ENCODE peak calls at places on chromosomes 13 and 19, in eight cellular contexts. One of them, this sample, is unnamed.

GRCh38 chr13:112740502-112741131 is 50.8 kb downstream of the ATP11A start:
- DNase-seq in uterus: peak; percentile 82
- DNase-seq in H54: no peak
- DNase-seq in EL: peak; percentile 59
- DNase-seq in T-helper 17 cell: no peak
- DNase-seq in aorta: peak; percentile 62
- DNase-seq in mucosa of descending colon: peak; percentile 52
- DNase-seq in stimulated activated CD8-positive, alpha-beta memory T cell treated with anti-CD3 and anti-CD28 coated beads, Interleukin-4, amount 100 ng/mL, for 24 hours: no peak
- DNase-seq in this sample: peak; percentile 45

GRCh38 chr19:28472843-28473242 is 740.1 kb downstream of the UQCRFS1 start:
- DNase-seq in uterus: no peak
- DNase-seq in H54: no peak
- DNase-seq in EL: peak; percentile 10
- DNase-seq in T-helper 17 cell: no peak
- DNase-seq in aorta: peak; percentile 73
- DNase-seq in mucosa of descending colon: peak; percentile 29
- DNase-seq in stimulated activated CD8-positive, alpha-beta memory T cell treated with anti-CD3 and anti-CD28 coated beads, Interleukin-4, amount 100 ng/mL, for 24 hours: no peak
- DNase-seq in this sample: no peak

GRCh38 chr13:94209110-94209509 is 270.4 kb downstream of the DCT start:
- DNase-seq in uterus: no peak
- DNase-seq in H54: no peak
- DNase-seq in EL: no peak
- DNase-seq in T-helper 17 cell: no peak
- DNase-seq in aorta: no peak
- DNase-seq in mucosa of descending colon: no peak
- DNase-seq in stimulated activated CD8-positive, alpha-beta memory T cell treated with anti-CD3 and anti-CD28 coated beads, Interleukin-4, amount 100 ng/mL, for 24 hours: no peak
- DNase-seq in this sample: peak; percentile 34

GRCh38 chr13:94177041-94177440 is 302.4 kb downstream of the DCT start:
- DNase-seq in uterus: no peak
- DNase-seq in H54: no peak
- DNase-seq in EL: no peak
- DNase-seq in T-helper 17 cell: no peak
- DNase-seq in aorta: no peak
- DNase-seq in mucosa of descending colon: no peak
- DNase-seq in stimulated activated CD8-positive, alpha-beta memory T cell treated with anti-CD3 and anti-CD28 coated beads, Interleukin-4, amount 100 ng/mL, for 24 hours: no peak
- DNase-seq in this sample: no peak

GRCh38 chr19:44499559-44499958 is 763 bp downstream of the ZNF180 start:
- DNase-seq in uterus: no peak
- DNase-seq in H54: no peak
- DNase-seq in EL: peak; percentile 16
- DNase-seq in T-helper 17 cell: no peak
- DNase-seq in aorta: no peak
- DNase-seq in mucosa of descending colon: no peak
- DNase-seq in stimulated activated CD8-positive, alpha-beta memory T cell treated with anti-CD3 and anti-CD28 coated beads, Interleukin-4, amount 100 ng/mL, for 24 hours: no peak
- DNase-seq in this sample: no peak

GRCh38 chr13:42847891-42848663 is 66.7 kb downstream of the FAM216B start:
- DNase-seq in uterus: no peak
- DNase-seq in H54: no peak
- DNase-seq in EL: no peak
- DNase-seq in T-helper 17 cell: no peak
- DNase-seq in aorta: no peak
- DNase-seq in mucosa of descending colon: no peak
- DNase-seq in stimulated activated CD8-positive, alpha-beta memory T cell treated with anti-CD3 and anti-CD28 coated beads, Interleukin-4, amount 100 ng/mL, for 24 hours: no peak
- DNase-seq in this sample: peak; percentile 63

GRCh38 chr19:41877490-41877876 is 404 bp downstream of the CD79A start:
- DNase-seq in uterus: no peak
- DNase-seq in H54: no peak
- DNase-seq in EL: no peak
- DNase-seq in T-helper 17 cell: no peak
- DNase-seq in aorta: no peak
- DNase-seq in mucosa of descending colon: no peak
- DNase-seq in stimulated activated CD8-positive, alpha-beta memory T cell treated with anti-CD3 and anti-CD28 coated beads, Interleukin-4, amount 100 ng/mL, for 24 hours: no peak
- DNase-seq in this sample: no peak

GRCh38 chr19:17496337-17496997 is 15.0 kb upstream of the PGLS start:
- DNase-seq in uterus: peak; percentile 40
- DNase-seq in H54: peak; percentile 76
- DNase-seq in EL: peak; percentile 67
- DNase-seq in T-helper 17 cell: peak; percentile 63
- DNase-seq in aorta: peak; percentile 74
- DNase-seq in mucosa of descending colon: peak; percentile 84
- DNase-seq in stimulated activated CD8-positive, alpha-beta memory T cell treated with anti-CD3 and anti-CD28 coated beads, Interleukin-4, amount 100 ng/mL, for 24 hours: peak; percentile 71
- DNase-seq in this sample: peak; percentile 59

GRCh38 chr19:36097036-36097435 is 13.9 kb upstream of the OVOL3 start:
- DNase-seq in uterus: no peak
- DNase-seq in H54: no peak
- DNase-seq in EL: no peak
- DNase-seq in T-helper 17 cell: no peak
- DNase-seq in aorta: no peak
- DNase-seq in mucosa of descending colon: no peak
- DNase-seq in stimulated activated CD8-positive, alpha-beta memory T cell treated with anti-CD3 and anti-CD28 coated beads, Interleukin-4, amount 100 ng/mL, for 24 hours: no peak
- DNase-seq in this sample: no peak

GRCh38 chr19:16026756-16027155 is 49.5 kb upstream of the TPM4 start:
- DNase-seq in uterus: no peak
- DNase-seq in H54: no peak
- DNase-seq in EL: no peak
- DNase-seq in T-helper 17 cell: no peak
- DNase-seq in aorta: peak; percentile 15
- DNase-seq in mucosa of descending colon: no peak
- DNase-seq in stimulated activated CD8-positive, alpha-beta memory T cell treated with anti-CD3 and anti-CD28 coated beads, Interleukin-4, amount 100 ng/mL, for 24 hours: no peak
- DNase-seq in this sample: no peak

GRCh38 chr13:29684441-29684840 is 89.0 kb upstream of the SLC7A1 start:
- DNase-seq in uterus: no peak
- DNase-seq in H54: no peak
- DNase-seq in EL: peak; percentile 51
- DNase-seq in T-helper 17 cell: no peak
- DNase-seq in aorta: no peak
- DNase-seq in mucosa of descending colon: no peak
- DNase-seq in stimulated activated CD8-positive, alpha-beta memory T cell treated with anti-CD3 and anti-CD28 coated beads, Interleukin-4, amount 100 ng/mL, for 24 hours: no peak
- DNase-seq in this sample: peak; percentile 60

GRCh38 chr13:23350009-23350408 is 83.5 kb downstream of the SACS start:
- DNase-seq in uterus: no peak
- DNase-seq in H54: no peak
- DNase-seq in EL: no peak
- DNase-seq in T-helper 17 cell: no peak
- DNase-seq in aorta: no peak
- DNase-seq in mucosa of descending colon: no peak
- DNase-seq in stimulated activated CD8-positive, alpha-beta memory T cell treated with anti-CD3 and anti-CD28 coated beads, Interleukin-4, amount 100 ng/mL, for 24 hours: no peak
- DNase-seq in this sample: no peak

GRCh38 chr13:96041326-96042092 is 11.7 kb downstream of the UGGT2 start:
- DNase-seq in uterus: no peak
- DNase-seq in H54: no peak
- DNase-seq in EL: no peak
- DNase-seq in T-helper 17 cell: no peak
- DNase-seq in aorta: no peak
- DNase-seq in mucosa of descending colon: no peak
- DNase-seq in stimulated activated CD8-positive, alpha-beta memory T cell treated with anti-CD3 and anti-CD28 coated beads, Interleukin-4, amount 100 ng/mL, for 24 hours: no peak
- DNase-seq in this sample: no peak

GRCh38 chr13:98897706-98898105 is 80.2 kb downstream of the DOCK9 start:
- DNase-seq in uterus: no peak
- DNase-seq in H54: no peak
- DNase-seq in EL: no peak
- DNase-seq in T-helper 17 cell: no peak
- DNase-seq in aorta: no peak
- DNase-seq in mucosa of descending colon: no peak
- DNase-seq in stimulated activated CD8-positive, alpha-beta memory T cell treated with anti-CD3 and anti-CD28 coated beads, Interleukin-4, amount 100 ng/mL, for 24 hours: no peak
- DNase-seq in this sample: no peak

GRCh38 chr19:45778010-45778671 is 4.1 kb downstream of the DMPK start:
- DNase-seq in uterus: no peak
- DNase-seq in H54: no peak
- DNase-seq in EL: no peak
- DNase-seq in T-helper 17 cell: no peak
- DNase-seq in aorta: no peak
- DNase-seq in mucosa of descending colon: no peak
- DNase-seq in stimulated activated CD8-positive, alpha-beta memory T cell treated with anti-CD3 and anti-CD28 coated beads, Interleukin-4, amount 100 ng/mL, for 24 hours: no peak
- DNase-seq in this sample: no peak

GRCh38 chr13:28531195-28531955 is 36.4 kb upstream of the FLT1 start:
- DNase-seq in uterus: no peak
- DNase-seq in H54: no peak
- DNase-seq in EL: peak; percentile 70
- DNase-seq in T-helper 17 cell: no peak
- DNase-seq in aorta: peak; percentile 68
- DNase-seq in mucosa of descending colon: peak; percentile 38
- DNase-seq in stimulated activated CD8-positive, alpha-beta memory T cell treated with anti-CD3 and anti-CD28 coated beads, Interleukin-4, amount 100 ng/mL, for 24 hours: no peak
- DNase-seq in this sample: no peak

GRCh38 chr19:27774337-27774736 is 1438.6 kb downstream of the UQCRFS1 start:
- DNase-seq in uterus: no peak
- DNase-seq in H54: no peak
- DNase-seq in EL: no peak
- DNase-seq in T-helper 17 cell: no peak
- DNase-seq in aorta: no peak
- DNase-seq in mucosa of descending colon: no peak
- DNase-seq in stimulated activated CD8-positive, alpha-beta memory T cell treated with anti-CD3 and anti-CD28 coated beads, Interleukin-4, amount 100 ng/mL, for 24 hours: no peak
- DNase-seq in this sample: no peak

GRCh38 chr19:46533085-46534081 is 37.7 kb upstream of the PNMA8B start:
- DNase-seq in uterus: no peak
- DNase-seq in H54: no peak
- DNase-seq in EL: no peak
- DNase-seq in T-helper 17 cell: no peak
- DNase-seq in aorta: no peak
- DNase-seq in mucosa of descending colon: no peak
- DNase-seq in stimulated activated CD8-positive, alpha-beta memory T cell treated with anti-CD3 and anti-CD28 coated beads, Interleukin-4, amount 100 ng/mL, for 24 hours: no peak
- DNase-seq in this sample: no peak

GRCh38 chr19:4575978-4576933 is 16.8 kb upstream of the SEMA6B start:
- DNase-seq in uterus: peak; percentile 46
- DNase-seq in H54: peak; percentile 79
- DNase-seq in EL: peak; percentile 60
- DNase-seq in T-helper 17 cell: peak; percentile 52
- DNase-seq in aorta: no peak
- DNase-seq in mucosa of descending colon: peak; percentile 76
- DNase-seq in stimulated activated CD8-positive, alpha-beta memory T cell treated with anti-CD3 and anti-CD28 coated beads, Interleukin-4, amount 100 ng/mL, for 24 hours: peak; percentile 56
- DNase-seq in this sample: peak; percentile 38

GRCh38 chr13:37870895-37871550 is 1.5 kb upstream of the TRPC4 start:
- DNase-seq in uterus: no peak
- DNase-seq in H54: no peak
- DNase-seq in EL: peak; percentile 73
- DNase-seq in T-helper 17 cell: no peak
- DNase-seq in aorta: no peak
- DNase-seq in mucosa of descending colon: no peak
- DNase-seq in stimulated activated CD8-positive, alpha-beta memory T cell treated with anti-CD3 and anti-CD28 coated beads, Interleukin-4, amount 100 ng/mL, for 24 hours: no peak
- DNase-seq in this sample: peak; percentile 88

GRCh38 chr13:52010890-52011689 is at the start of gene ATP7B:
- DNase-seq in uterus: peak; percentile 24
- DNase-seq in H54: peak; percentile 13
- DNase-seq in EL: peak; percentile 21
- DNase-seq in T-helper 17 cell: peak; percentile 12
- DNase-seq in aorta: peak; percentile 55
- DNase-seq in mucosa of descending colon: peak; percentile 53
- DNase-seq in stimulated activated CD8-positive, alpha-beta memory T cell treated with anti-CD3 and anti-CD28 coated beads, Interleukin-4, amount 100 ng/mL, for 24 hours: peak; percentile 7
- DNase-seq in this sample: peak; percentile 7

GRCh38 chr19:51195316-51195586 is 29.6 kb upstream of the CD33 start:
- DNase-seq in uterus: no peak
- DNase-seq in H54: no peak
- DNase-seq in EL: no peak
- DNase-seq in T-helper 17 cell: no peak
- DNase-seq in aorta: no peak
- DNase-seq in mucosa of descending colon: no peak
- DNase-seq in stimulated activated CD8-positive, alpha-beta memory T cell treated with anti-CD3 and anti-CD28 coated beads, Interleukin-4, amount 100 ng/mL, for 24 hours: no peak
- DNase-seq in this sample: no peak